ENCODE peak calls at places on chromosome 14, in ten cellular contexts. H is SK-N-SH, V is thoracic aorta, R is astrocyte, Y is HFF-Myc, U is left lung, W is stomach, Q is astrocyte of the spinal cord, E is GM23338, C is upper lobe of right lung. S is an unnamed sample.

GRCh38 chr14:21203470-21204166 is 47.8 kb upstream of the OR5AU1 start:
- DNase-seq in E (no peak), W (no peak), V (no peak), C (no peak), U (no peak), Q (no peak), Y (no peak), R (no peak), H (no peak), S (no peak)

GRCh38 chr14:65169351-65169750 is 67.0 kb upstream of the MAX start:
- DNase-seq in Y (peak; percentile 26), U (no peak), C (no peak), H (no peak), W (no peak), V (no peak), E (no peak), R (peak; percentile 60), Q (peak; percentile 63), S (peak; percentile 59)

GRCh38 chr14:80447396-80447795 is 236.1 kb upstream of the DIO2 start:
- DNase-seq in R (peak; percentile 29), Y (no peak), W (no peak), H (no peak), Q (no peak), U (no peak), C (no peak), E (no peak), V (no peak), S (no peak)

GRCh38 chr14:102195446-102195845 is 55.7 kb downstream of the WDR20 start:
- DNase-seq in R (no peak), E (no peak), Q (no peak), W (no peak), U (no peak), V (no peak), C (no peak), H (no peak), Y (no peak), S (no peak)

GRCh38 chr14:51652168-51653095 is 722 bp downstream of the FRMD6 start:
- DNase-seq in W (peak; percentile 38), R (no peak), U (peak; percentile 40), C (no peak), H (peak; percentile 74), Y (no peak), E (peak; percentile 71), V (no peak), Q (peak; percentile 33), S (no peak)

GRCh38 chr14:21796912-21797311 is 123.3 kb upstream of the OR4E1 start:
- DNase-seq in V (no peak), C (no peak), U (no peak), Q (no peak), W (no peak), E (peak; percentile 70), Y (no peak), H (no peak), R (no peak), S (no peak)

GRCh38 chr14:66624319-66624937 is 116.5 kb downstream of the GPHN start:
- DNase-seq in Q (peak; percentile 72), U (no peak), W (peak; percentile 71), V (no peak), E (peak; percentile 81), Y (peak; percentile 44), C (peak; percentile 54), H (peak; percentile 60), R (peak; percentile 36), S (peak; percentile 85)

GRCh38 chr14:60349663-60350365 is 100.8 kb downstream of the PPM1A start:
- DNase-seq in C (no peak), Q (peak; percentile 64), Y (no peak), U (no peak), E (peak; percentile 83), R (peak; percentile 19), V (no peak), H (peak; percentile 45), W (peak; percentile 33), S (peak; percentile 65)

GRCh38 chr14:70638416-70638815 is 3.3 kb upstream of the TTC9 start:
- DNase-seq in Y (no peak), W (no peak), H (no peak), Q (no peak), U (no peak), E (no peak), R (no peak), V (no peak), C (no peak), S (no peak)

GRCh38 chr14:39232554-39233415 is 930 bp upstream of the MIA2 start:
- DNase-seq in C (peak; percentile 67), Q (peak; percentile 77), Y (peak; percentile 33), R (peak; percentile 59), U (peak; percentile 39), E (no peak), W (no peak), H (no peak), V (no peak), S (peak; percentile 91)

GRCh38 chr14:39229222-39229543 is 4.5 kb upstream of the MIA2 start:
- DNase-seq in C (no peak), Q (no peak), W (no peak), H (no peak), V (no peak), E (no peak), R (no peak), Y (no peak), U (no peak), S (no peak)

GRCh38 chr14:39229601-39230110 is 4.1 kb upstream of the MIA2 start:
- DNase-seq in W (no peak), Q (no peak), R (no peak), Y (no peak), V (no peak), H (no peak), E (no peak), U (no peak), C (no peak), S (no peak)

GRCh38 chr14:39230416-39230815 is 3.3 kb upstream of the MIA2 start:
- DNase-seq in C (no peak), Q (no peak), U (no peak), Y (no peak), E (no peak), W (no peak), R (no peak), H (no peak), V (no peak), S (peak; percentile 35)

GRCh38 chr14:39233680-39234326 is at the start of gene MIA2:
- DNase-seq in U (no peak), Y (no peak), E (no peak), H (no peak), C (no peak), W (no peak), R (no peak), V (no peak), Q (no peak), S (no peak)
- H3K4me3 ChIP-seq in U (peak within 1 kb of the TSS; percentile 13), Y (no peak within 1 kb of the TSS), E (no peak within 1 kb of the TSS), H (no peak within 1 kb of the TSS), C (peak within 1 kb of the TSS; percentile 28), W (peak within 1 kb of the TSS; percentile 30), R (no peak within 1 kb of the TSS), V (no peak within 1 kb of the TSS), Q (no peak within 1 kb of the TSS), S (peak within 1 kb of the TSS; percentile 25)

DNA sequence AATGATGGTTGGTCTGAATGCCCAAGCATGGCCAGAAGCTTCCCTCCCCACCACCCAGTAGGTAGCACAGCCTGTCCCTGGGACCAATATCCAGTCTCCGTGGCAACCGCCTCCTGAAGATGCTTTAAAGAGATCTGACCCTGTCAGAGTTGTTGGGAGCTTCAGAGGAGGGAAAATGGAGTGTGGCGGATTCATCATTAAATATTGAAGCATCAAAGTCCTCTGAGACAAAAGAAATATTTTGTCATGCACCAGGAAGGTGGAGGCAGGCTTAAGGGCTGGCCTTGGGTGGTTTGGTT is 4.8 kb upstream of the NGB start:
- DNase-seq in W (no peak), C (no peak), Y (no peak), R (no peak), H (no peak), U (no peak), V (no peak), E (no peak), Q (no peak), S (no peak)
- TF ChIP-seq CTCF in W (no peak), C (no peak), Y (no peak), R (no peak), H (no peak), U (no peak), V (no peak), E (no peak), Q (no peak), S (no peak)

GRCh38 chr14:74836251-74836957 is 39.5 kb downstream of the PROX2 start:
- DNase-seq in Y (no peak), W (no peak), R (peak; percentile 44), C (no peak), V (no peak), Q (peak; percentile 55), E (no peak), H (no peak), U (no peak), S (no peak)

GRCh38 chr14:74838141-74838540 is 37.8 kb downstream of the PROX2 start:
- DNase-seq in U (no peak), Y (no peak), H (no peak), Q (no peak), W (no peak), C (no peak), E (no peak), V (no peak), R (no peak), S (no peak)

GRCh38 chr14:74840603-74841030 is 35.3 kb downstream of the PROX2 start:
- DNase-seq in U (no peak), E (no peak), Q (no peak), Y (no peak), W (no peak), R (no peak), C (no peak), H (no peak), V (no peak), S (no peak)

GRCh38 chr14:74834682-74835392 is 41.1 kb downstream of the PROX2 start:
- DNase-seq in E (no peak), H (no peak), C (no peak), U (no peak), W (no peak), V (no peak), Y (no peak), R (peak; percentile 48), Q (peak; percentile 50), S (no peak)

DNA sequence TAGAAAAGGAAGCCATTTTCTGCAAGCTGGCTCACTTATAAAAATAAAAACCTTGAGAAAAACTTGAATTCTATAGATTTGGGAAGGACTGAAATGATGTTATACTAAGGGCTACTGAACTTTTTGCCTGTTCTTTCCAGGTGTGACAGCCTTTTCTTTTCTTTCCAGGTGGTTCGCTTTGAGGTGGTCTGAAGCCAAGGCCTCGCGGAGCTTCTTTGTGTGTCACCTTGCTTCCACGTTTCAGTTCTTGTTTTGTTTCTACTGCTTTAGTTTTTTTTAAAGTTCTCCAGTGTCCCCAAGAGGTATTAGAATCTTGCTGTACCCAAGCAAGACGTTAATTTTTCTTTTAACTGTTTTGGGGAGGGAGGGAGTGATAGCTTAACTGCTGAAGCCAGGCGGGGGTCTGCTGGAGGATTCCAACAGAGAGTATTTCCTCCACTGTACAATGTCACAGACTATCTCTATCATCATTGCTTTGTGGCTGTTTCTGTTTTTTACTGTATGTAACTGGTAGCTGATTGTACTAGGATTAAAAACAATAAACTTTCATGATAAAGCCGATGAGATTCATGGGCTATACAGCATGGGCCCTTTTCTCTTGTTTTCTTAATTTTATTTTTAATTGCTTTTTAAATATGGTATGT is 40.2 kb downstream of the PROX2 start:
- DNase-seq in Y (no peak), U (no peak), H (no peak), Q (no peak), E (no peak), C (no peak), R (no peak), W (no peak), V (no peak), S (no peak)
- H3K4me3 ChIP-seq in Y (no peak overlapping the region), U (no peak overlapping the region), H (no peak overlapping the region), Q (no peak overlapping the region), E (no peak overlapping the region), C (no peak overlapping the region), R (no peak overlapping the region), W (no peak overlapping the region), V (no peak overlapping the region), S (no peak overlapping the region)

GRCh38 chr14:31659278-31659677 is 98.1 kb downstream of the NUBPL start:
- DNase-seq in H (no peak), R (no peak), V (no peak), E (no peak), Q (no peak), C (no peak), W (no peak), U (no peak), Y (no peak), S (no peak)
- TF ChIP-seq CTCF in H (no peak), R (no peak), V (no peak), E (no peak), Q (no peak), C (no peak), W (no peak), U (no peak), Y (no peak), S (no peak)

S was measured in fibroblast of pulmonary artery.